ENCODE peak calls at places on chromosomes 13 and 19, in four cellular contexts. B is GM12878, Y is K562, V is HL-60. L is an unnamed sample.

GRCh38 chr13:51287758-51288157 is 51.7 kb upstream of the SERPINE3 start:
- DNase-seq in B (no peak), Y (no peak), V (no peak), L (no peak)

GRCh38 chr13:33927315-33927714 is 109.4 kb downstream of the RFC3 start:
- DNase-seq in B (no peak), Y (no peak), V (no peak), L (no peak)

GRCh38 chr13:112618501-112618900 is 30.5 kb upstream of the TUBGCP3 start:
- DNase-seq in B (no peak), Y (no peak), V (no peak), L (no peak)

GRCh38 chr19:2534374-2535050 is 58.6 kb downstream of the GADD45B start:
- DNase-seq in B (no peak), Y (no peak), V (no peak), L (no peak)

GRCh38 chr13:111532111-111532510 is 211.7 kb downstream of the TEX29 start:
- DNase-seq in B (no peak), Y (no peak), V (no peak), L (no peak)

GRCh38 chr13:95553271-95553588 is 710 bp downstream of the CLDN10 start:
- DNase-seq in B (no peak), Y (no peak), V (no peak), L (no peak)

GRCh38 chr19:34976611-34977010 is 12.6 kb upstream of the ZNF792 start:
- DNase-seq in B (no peak), Y (peak), V (no peak), L (no peak)

GRCh38 chr13:49308104-49308875 is 60.6 kb downstream of the CDADC1 start:
- DNase-seq in B (no peak), Y (no peak), V (no peak), L (no peak)

GRCh38 chr13:80245162-80245733 is 95.7 kb downstream of the SPRY2 start:
- DNase-seq in B (no peak), Y (no peak), V (no peak), L (no peak)

GRCh38 chr13:74554581-74555290 is 420.5 kb upstream of the KLF12 start:
- DNase-seq in B (no peak), Y (no peak), V (no peak), L (no peak)

GRCh38 chr13:93108111-93108581 is 118.5 kb upstream of the GPC6 start:
- DNase-seq in B (no peak), Y (no peak), V (no peak), L (no peak)

GRCh38 chr19:39843919-39844793 is 2.0 kb downstream of the FBL start:
- DNase-seq in B (no peak), Y (peak), V (peak), L (no peak)

GRCh38 chr19:1123885-1124677 is 20.3 kb downstream of the GPX4 start:
- DNase-seq in B (no peak), Y (no peak), V (no peak), L (no peak)

GRCh38 chr19:40614595-40615411 is 13.6 kb downstream of the LTBP4 start:
- DNase-seq in B (peak), Y (peak), V (no peak), L (no peak)

GRCh38 chr13:20090349-20090748 is 70.5 kb downstream of the GJA3 start:
- DNase-seq in B (no peak), Y (no peak), V (no peak), L (no peak)

GRCh38 chr13:50393641-50394040 is 378.4 kb downstream of the KCNRG start:
- DNase-seq in B (no peak), Y (peak), V (no peak), L (no peak)

GRCh38 chr19:54696117-54696548 is 28.1 kb upstream of the KIR3DL3 start:
- DNase-seq in B (no peak), Y (peak), V (no peak), L (no peak)

GRCh38 chr19:44807652-44808462 is 1.0 kb upstream of the BCAM start:
- DNase-seq in B (no peak), Y (peak), V (no peak), L (no peak)

GRCh38 chr19:6752257-6753177 is 13.0 kb downstream of the TRIP10 start:
- DNase-seq in B (no peak), Y (no peak), V (no peak), L (no peak)

GRCh38 chr13:42894765-42895181 is 97.3 kb downstream of the EPSTI1 start:
- DNase-seq in B (no peak), Y (no peak), V (no peak), L (no peak)

GRCh38 chr13:94138831-94139230 is 340.7 kb downstream of the DCT start:
- DNase-seq in B (no peak), Y (no peak), V (no peak), L (no peak)

GRCh38 chr19:32318884-32319520 is 26.4 kb upstream of the ZNF507 start:
- DNase-seq in B (no peak), Y (peak), V (peak), L (peak)

GRCh38 chr19:46147791-46148288 is at the start of gene IGFL2:
- DNase-seq in B (no peak), Y (no peak), V (no peak), L (no peak)

GRCh38 chr19:4403005-4403761 is 743 bp downstream of the CHAF1A start:
- DNase-seq in B (no peak), Y (peak), V (peak), L (no peak)

GRCh38 chr19:3270908-3271307 is 46.4 kb downstream of the CELF5 start:
- DNase-seq in B (no peak), Y (peak), V (peak), L (no peak)

GRCh38 chr13:94712287-94712811 is at the start of gene SOX21:
- DNase-seq in B (no peak), Y (no peak), V (no peak), L (no peak)

GRCh38 chr13:40794414-40795368 is 5.3 kb downstream of the SLC25A15 start:
- DNase-seq in B (no peak), Y (no peak), V (no peak), L (no peak)

GRCh38 chr19:11236324-11237301 is 2.8 kb upstream of the ANGPTL8 start:
- DNase-seq in B (no peak), Y (no peak), V (no peak), L (no peak)

GRCh38 chr19:13459351-13459750 is 46.9 kb downstream of the CACNA1A start:
- DNase-seq in B (no peak), Y (no peak), V (no peak), L (no peak)

GRCh38 chr19:38638461-38638860 is 9.0 kb upstream of the ACTN4 start:
- DNase-seq in B (no peak), Y (no peak), V (no peak), L (no peak)

GRCh38 chr19:38634757-38635482 is 12.5 kb upstream of the ACTN4 start:
- DNase-seq in B (peak), Y (peak), V (peak), L (peak)

GRCh38 chr19:38629568-38629967 is 10.6 kb downstream of the EIF3K start:
- DNase-seq in B (no peak), Y (no peak), V (no peak), L (no peak)

GRCh38 chr19:38635483-38636399 is 11.7 kb upstream of the ACTN4 start:
- DNase-seq in B (no peak), Y (no peak), V (no peak), L (no peak)

GRCh38 chr19:38632476-38633213 is 13.7 kb downstream of the EIF3K start:
- DNase-seq in B (no peak), Y (no peak), V (no peak), L (no peak)
- TF ChIP-seq POLR2AphosphoS5 in B (no peak), Y (peak), V (no peak), L (no peak)

GRCh38 chr13:70117506-70117905 is 9.3 kb upstream of the KLHL1 start:
- DNase-seq in B (no peak), Y (no peak), V (no peak), L (no peak)
- TF ChIP-seq SPI1 in B (no peak), Y (no peak), V (no peak), L (no peak)

GRCh38 chr19:5705552-5705951 is 14.4 kb downstream of the LONP1 start:
- DNase-seq in B (no peak), Y (no peak), V (no peak), L (no peak)
- TF ChIP-seq POLR2AphosphoS5 in B (peak), Y (no peak), V (no peak), L (no peak)

GRCh38 chr19:53333071-53333465 is 481 bp upstream of the ZNF845 start:
- DNase-seq in B (no peak), Y (peak), V (peak), L (no peak)
- TF ChIP-seq SPI1 in B (no peak), Y (no peak), V (no peak), L (no peak)

GRCh38 chr19:30567535-30568232 is 195.5 kb downstream of the ZNF536 start:
- DNase-seq in B (no peak), Y (no peak), V (no peak), L (no peak)

GRCh38 chr19:30563691-30564090 is 191.5 kb downstream of the ZNF536 start:
- DNase-seq in B (no peak), Y (no peak), V (no peak), L (no peak)

GRCh38 chr19:30565680-30566079 is 193.5 kb downstream of the ZNF536 start:
- DNase-seq in B (no peak), Y (no peak), V (no peak), L (no peak)

GRCh38 chr19:30564551-30565011 is 192.4 kb downstream of the ZNF536 start:
- DNase-seq in B (no peak), Y (no peak), V (no peak), L (no peak)

DNA sequence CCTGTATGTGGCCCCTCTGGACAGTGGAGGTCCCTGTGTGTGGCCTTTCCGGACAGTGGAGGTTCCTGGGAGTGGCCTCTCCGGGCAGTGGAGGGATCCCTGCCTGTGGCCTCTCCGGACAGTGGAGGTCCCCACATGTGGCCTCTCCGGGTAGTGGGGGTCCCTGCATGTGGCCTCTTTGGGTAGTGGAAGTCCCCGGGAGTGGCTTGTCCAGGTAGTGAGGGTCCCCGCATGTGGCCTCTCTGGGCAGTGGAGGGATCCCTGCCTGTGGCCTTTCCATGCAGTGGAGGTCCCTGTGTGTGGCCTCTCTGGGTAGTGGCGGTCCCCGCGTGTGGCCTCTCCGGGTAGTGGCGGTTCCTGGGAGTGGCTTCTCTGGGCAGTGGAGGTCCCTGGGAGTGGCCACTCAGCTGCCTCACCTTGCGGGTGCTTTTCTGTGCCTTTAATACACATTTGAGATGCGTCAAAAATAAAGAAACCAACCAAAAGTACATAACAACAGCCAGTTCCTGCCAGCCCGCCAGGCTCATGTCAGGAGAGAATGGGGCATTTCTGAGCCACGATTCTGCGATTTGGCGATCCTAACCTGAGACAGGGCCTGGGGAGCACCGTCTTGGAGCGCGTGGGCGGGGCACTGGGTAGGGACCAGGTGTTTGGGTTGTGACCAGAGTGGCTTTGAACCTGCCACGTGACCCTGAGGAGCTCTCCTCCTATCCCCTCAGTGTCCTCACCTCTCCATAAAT is 194.7 kb downstream of the ZNF536 start:
- DNase-seq in B (no peak), Y (no peak), V (no peak), L (no peak)
- TF ChIP-seq POLR2AphosphoS5 in B (no peak), Y (no peak), V (no peak), L (no peak)

DNA sequence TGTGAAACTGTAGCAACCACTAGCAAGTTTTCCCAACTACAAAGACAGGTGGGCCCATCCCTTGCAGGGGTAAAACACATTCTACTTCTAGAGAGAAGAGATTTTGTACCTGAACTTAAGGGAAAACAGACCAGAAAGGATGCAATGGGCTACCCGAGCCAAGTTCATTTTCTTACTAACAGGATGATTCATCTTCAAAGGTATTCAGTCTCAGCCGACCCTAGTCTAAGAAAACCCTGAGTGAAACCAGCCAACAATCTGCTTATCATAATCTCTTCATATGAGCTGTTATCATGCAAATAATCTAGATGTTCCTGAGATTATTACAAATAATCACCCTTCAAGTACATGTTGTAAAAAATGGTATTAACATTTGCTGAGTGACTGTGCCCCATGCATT is 15.6 kb downstream of the PABPC3 start:
- DNase-seq in B (no peak), Y (no peak), V (no peak), L (no peak)
- TF ChIP-seq SPI1 in B (no peak), Y (no peak), V (no peak), L (no peak)

DNA sequence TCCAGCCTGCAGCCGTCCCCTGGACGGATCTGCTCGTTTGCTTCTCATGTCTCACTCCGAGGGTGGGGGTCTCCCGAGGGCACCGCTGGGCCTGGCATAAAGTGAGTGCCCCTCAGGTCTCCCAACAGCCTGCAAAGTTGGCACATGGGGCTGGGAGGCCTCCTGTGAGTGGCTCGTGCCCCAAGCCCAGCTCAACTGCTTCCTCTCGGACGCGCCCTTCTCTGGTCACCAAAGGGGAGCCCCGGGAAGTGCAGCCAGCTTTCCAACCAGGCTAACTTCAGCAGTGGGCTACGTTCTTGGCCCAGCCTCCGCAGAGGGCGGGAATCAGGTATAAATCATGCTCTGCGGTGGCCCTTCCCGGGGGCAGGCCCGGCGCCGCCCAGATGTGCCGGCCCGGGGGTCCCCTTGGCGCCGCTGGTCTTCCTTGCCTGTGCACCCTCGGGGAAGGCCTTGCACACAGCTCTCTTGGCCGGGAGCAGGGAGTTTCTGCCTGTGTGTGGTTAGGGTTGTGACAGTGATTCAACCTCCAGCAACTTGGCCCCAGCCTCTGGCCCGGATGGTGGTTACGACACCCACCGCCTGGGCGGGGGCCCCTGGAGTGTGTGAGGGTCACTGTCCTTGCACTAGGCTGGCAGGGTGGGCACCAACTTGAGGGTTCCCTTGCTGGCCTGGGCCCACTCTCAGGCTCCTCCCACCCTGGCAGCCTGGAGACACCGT is 20.7 kb downstream of the CEBPG start:
- DNase-seq in B (no peak), Y (no peak), V (peak), L (peak)
- TF ChIP-seq POLR2AphosphoS5 in B (no peak), Y (no peak), V (no peak), L (no peak)

GRCh38 chr19:33823341-33823740 is 26.7 kb downstream of the KCTD15 start:
- DNase-seq in B (no peak), Y (no peak), V (no peak), L (no peak)
- TF ChIP-seq SPI1 in B (no peak), Y (no peak), V (no peak), L (no peak)

L was measured in GM12891.